ENCODE peak calls at places on chromosomes 2 and 18, in five cellular contexts. N is cardiac muscle cell; X is prostate gland; U is right lobe of liver; O is activated naive CD4-positive, alpha-beta T cell treated with anti-CD3 and anti-CD28 coated beads for 36 hours. R is an unnamed sample.

GRCh38 chr2:3317871-3318270 is 59.7 kb downstream of the EIPR1 start:
- DNase-seq in N (no peak), X (no peak), U (peak; percentile 31), O (no peak), R (no peak)

GRCh38 chr2:177784449-177784845 is 288.1 kb downstream of the PDE11A start:
- DNase-seq in N (peak; percentile 80), X (peak; percentile 60), U (no peak), O (peak; percentile 22), R (peak; percentile 25)

GRCh38 chr2:191818133-191818532 is 28.8 kb downstream of the CAVIN2 start:
- DNase-seq in N (no peak), X (no peak), U (no peak), O (no peak), R (no peak)

GRCh38 chr2:149180226-149180875 is 141.9 kb downstream of the LYPD6B start:
- DNase-seq in N (no peak), X (no peak), U (no peak), O (no peak), R (no peak)

GRCh38 chr2:67954125-67954748 is 108.6 kb downstream of the C1D start:
- DNase-seq in N (no peak), X (peak; percentile 11), U (no peak), O (no peak), R (no peak)

GRCh38 chr2:239385096-239386000 is 15.5 kb downstream of the HDAC4 start:
- DNase-seq in N (no peak), X (no peak), U (peak; percentile 38), O (no peak), R (no peak)

GRCh38 chr2:5845798-5846197 is 153.6 kb downstream of the SOX11 start:
- DNase-seq in N (no peak), X (no peak), U (no peak), O (no peak), R (no peak)

GRCh38 chr2:100192825-100193224 is 50.4 kb upstream of the AFF3 start:
- DNase-seq in N (no peak), X (no peak), U (no peak), O (no peak), R (no peak)

GRCh38 chr18:78429127-78430108 is 550.2 kb upstream of the SALL3 start:
- DNase-seq in N (no peak), X (no peak), U (no peak), O (no peak), R (no peak)

GRCh38 chr2:183926433-183926832 is 671.9 kb upstream of the ZNF804A start:
- DNase-seq in N (no peak), X (no peak), U (no peak), O (no peak), R (no peak)

GRCh38 chr2:30232801-30233130 is 1.4 kb downstream of the LBH start:
- DNase-seq in N (no peak), X (no peak), U (peak; percentile 56), O (peak; percentile 32), R (no peak)

GRCh38 chr2:9939587-9940485 is 11.7 kb upstream of the GRHL1 start:
- DNase-seq in N (no peak), X (no peak), U (no peak), O (no peak), R (no peak)